ENCODE peak calls at places on chromosomes 3 and 15, in six cellular contexts. R, V, Y, T, K and Z are unnamed samples.
A peak's percentile ranks its signal among the peaks of the same experiment; 100 is the strongest.

GRCh38 chr3:109362823-109363222 is 25.5 kb upstream of the DPPA4 start:
- DNase-seq in Y (no peak), R (no peak), T (no peak), K (no peak), V (no peak), Z (no peak)

GRCh38 chr15:83424101-83424500 is 23.0 kb upstream of the SH3GL3 start:
- DNase-seq in V (no peak), R (no peak), K (no peak), T (no peak), Y (no peak), Z (no peak)

GRCh38 chr3:128486692-128487537 is 6.1 kb downstream of the GATA2 start:
- DNase-seq in K (peak; percentile 48), V (no peak), Y (no peak), R (no peak), T (peak; percentile 59), Z (no peak)

GRCh38 chr3:38548154-38548931 is 52.2 kb downstream of the EXOG start:
- DNase-seq in K (peak; percentile 77), Y (no peak), T (no peak), R (no peak), V (no peak), Z (peak; percentile 81)

GRCh38 chr15:58742424-58743160 is 6.9 kb downstream of the ADAM10 start:
- DNase-seq in Y (no peak), T (no peak), V (no peak), K (peak; percentile 64), R (no peak), Z (no peak)

GRCh38 chr15:22978691-22979068 is 1.5 kb downstream of the CYFIP1 start:
- DNase-seq in Y (no peak), K (no peak), V (no peak), R (no peak), T (no peak), Z (no peak)

GRCh38 chr15:50181983-50182232 is at the start of gene SLC27A2:
- DNase-seq in Y (no peak), R (no peak), K (no peak), T (peak; percentile 84), V (peak; percentile 46), Z (no peak)

GRCh38 chr3:44976002-44976815 is at the start of the genes EXOSC7 and ZDHHC3:
- DNase-seq in K (peak; percentile 97), R (peak; percentile 91), Y (peak; percentile 48), V (peak; percentile 89), T (peak; percentile 79), Z (peak; percentile 76)